ENCODE peak calls at places on chromosomes 3 and 15, in eight cellular contexts. C is mucosa of descending colon, E is adrenal gland, V is heart left ventricle, Q is cardiac muscle cell, Y is pancreas, F is tibial nerve, S is endothelial cell of umbilical vein. A is an unnamed sample.
A peak's percentile ranks its signal among the peaks of the same experiment; 100 is the strongest.

GRCh38 chr3:43759297-43759782 is 68.6 kb downstream of the ABHD5 start:
- DNase-seq in C (no peak), E (peak; percentile 5), V (no peak), Q (peak; percentile 46), Y (no peak), F (no peak), S (peak; percentile 65), A (no peak)

GRCh38 chr3:109071349-109072142 is 46.4 kb downstream of the MORC1 start:
- DNase-seq in C (no peak), E (no peak), V (no peak), Q (no peak), Y (peak; percentile 30), F (no peak), S (no peak), A (no peak)

GRCh38 chr15:78449220-78449999 is 11.4 kb downstream of the IREB2 start:
- DNase-seq in C (no peak), E (peak; percentile 31), V (no peak), Q (no peak), Y (no peak), F (no peak), S (no peak), A (no peak)

GRCh38 chr3:72538070-72538745 is 310.0 kb downstream of the SHQ1 start:
- DNase-seq in C (no peak), E (no peak), V (no peak), Q (no peak), Y (no peak), F (no peak), S (no peak), A (no peak)

GRCh38 chr3:148075829-148076716 is 621.6 kb upstream of the AGTR1 start:
- DNase-seq in C (no peak), E (peak; percentile 31), V (no peak), Q (peak; percentile 73), Y (no peak), F (no peak), S (peak; percentile 71), A (peak; percentile 12)

GRCh38 chr3:115085197-115085865 is 61.8 kb downstream of the ZBTB20 start:
- DNase-seq in C (no peak), E (no peak), V (no peak), Q (no peak), Y (no peak), F (no peak), S (no peak), A (no peak)

GRCh38 chr3:57825116-57825515 is 69.0 kb downstream of the SLMAP start:
- DNase-seq in C (no peak), E (no peak), V (no peak), Q (no peak), Y (no peak), F (no peak), S (no peak), A (no peak)

GRCh38 chr3:39062180-39062579 is 10.4 kb downstream of the WDR48 start:
- DNase-seq in C (no peak), E (no peak), V (no peak), Q (no peak), Y (no peak), F (no peak), S (no peak), A (no peak)

GRCh38 chr15:66151809-66152208 is 101.7 kb downstream of the MEGF11 start:
- DNase-seq in C (peak; percentile 42), E (no peak), V (no peak), Q (no peak), Y (peak; percentile 51), F (no peak), S (no peak), A (no peak)

GRCh38 chr15:57387644-57388076 is 11.4 kb downstream of the CGNL1 start:
- DNase-seq in C (no peak), E (no peak), V (no peak), Q (no peak), Y (no peak), F (no peak), S (peak; percentile 75), A (no peak)

GRCh38 chr3:116930786-116931185 is 221.2 kb downstream of the TUSC7 start:
- DNase-seq in C (no peak), E (peak; percentile 18), V (no peak), Q (no peak), Y (no peak), F (no peak), S (peak; percentile 18), A (no peak)

GRCh38 chr3:67683522-67683921 is 29.1 kb upstream of the SUCLG2 start:
- DNase-seq in C (no peak), E (no peak), V (no peak), Q (no peak), Y (no peak), F (no peak), S (no peak), A (no peak)

GRCh38 chr3:79019137-79019923 is 748.5 kb downstream of the ROBO1 start:
- DNase-seq in C (peak; percentile 51), E (peak; percentile 86), V (peak; percentile 79), Q (peak; percentile 96), Y (peak; percentile 58), F (peak; percentile 71), S (peak; percentile 81), A (peak; percentile 79)

GRCh38 chr3:16723994-16724393 is 118.8 kb upstream of the DAZL start:
- DNase-seq in C (no peak), E (no peak), V (no peak), Q (peak; percentile 51), Y (no peak), F (no peak), S (no peak), A (no peak)

GRCh38 chr15:75104804-75105557 is 81.6 kb downstream of the PPCDC start:
- DNase-seq in C (no peak), E (peak; percentile 55), V (no peak), Q (peak; percentile 94), Y (peak; percentile 55), F (peak; percentile 38), S (peak; percentile 97), A (peak; percentile 97)

GRCh38 chr15:71921191-71921590 is 110.8 kb downstream of the NR2E3 start:
- DNase-seq in C (no peak), E (no peak), V (no peak), Q (no peak), Y (no peak), F (no peak), S (no peak), A (no peak)

GRCh38 chr3:45962033-45962432 is 18.8 kb downstream of the CXCR6 start:
- DNase-seq in C (no peak), E (no peak), V (no peak), Q (no peak), Y (no peak), F (no peak), S (no peak), A (no peak)

GRCh38 chr15:89822611-89822950 is 7.9 kb upstream of the ANPEP start:
- DNase-seq in C (peak; percentile 18), E (no peak), V (no peak), Q (no peak), Y (no peak), F (no peak), S (no peak), A (no peak)

DNA sequence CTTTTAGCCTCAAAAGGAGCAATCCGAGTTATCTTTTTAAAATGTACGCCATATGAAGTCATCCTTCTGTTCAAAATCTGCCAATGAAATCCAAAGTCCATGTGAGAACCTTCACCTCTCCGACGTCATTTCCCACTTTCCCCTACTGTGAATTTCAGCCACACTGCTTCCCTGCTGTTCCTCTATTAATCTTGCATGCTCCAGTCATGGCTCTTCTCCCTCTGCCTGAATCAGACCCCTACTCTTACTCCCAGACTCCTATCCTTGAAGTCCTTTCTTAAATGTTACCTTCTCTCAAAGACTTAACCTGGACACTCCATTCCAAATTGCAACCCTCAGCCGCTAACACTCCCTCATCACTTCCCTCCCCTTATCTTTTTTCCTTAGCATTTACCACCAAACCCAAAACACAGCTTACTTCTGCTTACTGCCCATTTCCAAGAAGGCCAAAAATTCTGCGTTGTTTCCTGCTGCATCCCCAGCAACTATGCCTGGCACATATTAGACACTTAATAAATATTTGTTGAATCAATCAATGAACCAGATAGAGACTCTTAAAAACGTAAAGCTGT is 1.2 kb downstream of the NKIRAS1 start:
- DNase-seq in C (no peak), E (no peak), V (no peak), Q (peak; percentile 61), Y (no peak), F (no peak), S (peak; percentile 15), A (no peak)
- H3K4me3 ChIP-seq in C (no peak overlapping the region), E (no peak overlapping the region), V (peak overlapping the region; percentile 76), Q (peak overlapping the region; percentile 75), Y (no peak overlapping the region), F (no peak overlapping the region), S (no peak overlapping the region), A (peak overlapping the region; percentile 93)

GRCh38 chr15:69963375-69963774 is 134.3 kb downstream of the TLE3 start:
- DNase-seq in C (no peak), E (no peak), V (no peak), Q (no peak), Y (no peak), F (no peak), S (no peak), A (no peak)
- TF ChIP-seq CTCF in C (no peak), E (no peak), V (no peak), Q (no peak), Y (no peak), F (no peak), S (no peak), A (no peak)

GRCh38 chr3:60081381-60082095 is 1031.7 kb upstream of the CFAP20DC start:
- DNase-seq in C (no peak), E (no peak), V (no peak), Q (no peak), Y (no peak), F (no peak), S (no peak), A (no peak)
- H3K4me3 ChIP-seq in C (no peak overlapping the region), E (no peak overlapping the region), V (no peak overlapping the region), Q (no peak overlapping the region), Y (no peak overlapping the region), F (no peak overlapping the region), S (no peak overlapping the region), A (no peak overlapping the region)

DNA sequence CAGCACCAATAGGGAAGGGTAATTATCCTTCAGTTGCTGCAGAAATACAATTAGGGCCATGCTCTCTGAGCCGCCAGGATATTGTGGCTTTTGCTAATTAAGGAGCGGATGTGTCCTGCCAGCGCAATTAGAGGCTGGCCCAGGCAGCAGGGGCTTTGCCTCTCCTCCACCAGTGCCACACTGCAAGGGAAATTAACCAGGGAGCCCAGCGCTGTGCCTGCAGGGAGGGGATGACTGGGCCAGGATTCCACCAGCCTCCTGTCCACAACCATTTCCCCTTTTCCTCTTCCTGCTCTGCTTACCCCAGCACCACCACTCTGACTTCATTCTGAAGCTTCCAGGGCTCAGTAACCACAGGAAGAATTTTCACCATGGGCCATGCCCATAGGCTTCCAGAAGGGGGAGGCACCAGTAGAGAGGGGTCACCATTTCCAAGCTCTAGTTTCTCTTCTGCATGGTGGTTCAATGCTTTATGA is 10.3 kb upstream of the AEN start:
- DNase-seq in C (no peak), E (no peak), V (no peak), Q (no peak), Y (no peak), F (no peak), S (no peak), A (no peak)
- TF ChIP-seq CTCF in C (no peak), E (no peak), V (no peak), Q (peak; percentile 16), Y (no peak), F (no peak), S (no peak), A (peak; percentile 13)